ENCODE peak calls at places on chromosomes 16 and 17, in six cellular contexts. T, U, Z, S, Y and V are unnamed samples.

GRCh38 chr16:2987854-2988253 is 7.6 kb upstream of the PKMYT1 start:
- DNase-seq in Y (no peak), T (no peak), Z (no peak), U (no peak), S (no peak), V (peak)

GRCh38 chr16:87762620-87763019 is 3.2 kb downstream of the KLHDC4 start:
- DNase-seq in U (no peak), T (no peak), Z (no peak), Y (no peak), S (no peak), V (no peak)

GRCh38 chr17:32102697-32103096 is 39.6 kb upstream of the RHOT1 start:
- DNase-seq in U (no peak), S (no peak), T (no peak), Z (no peak), Y (no peak), V (no peak)

GRCh38 chr17:43018008-43018853 is 4.0 kb downstream of the VAT1 start:
- DNase-seq in U (no peak), T (no peak), Z (no peak), S (no peak), Y (peak), V (peak)

GRCh38 chr16:66927918-66928649 is 2.7 kb upstream of the RRAD start:
- DNase-seq in U (no peak), T (no peak), Z (no peak), S (no peak), Y (no peak), V (no peak)

GRCh38 chr16:23324727-23325126 is 22.6 kb downstream of the SCNN1B start:
- DNase-seq in U (peak), S (no peak), Z (no peak), T (no peak), Y (no peak), V (no peak)

GRCh38 chr17:68613739-68614298 is 12.7 kb upstream of the FAM20A start:
- DNase-seq in Y (peak), Z (peak), U (peak), S (peak), T (no peak), V (peak)

GRCh38 chr17:81238815-81239713 is at the start of the genes NDUFAF8 and TEPSIN:
- DNase-seq in Z (peak), T (peak), S (peak), U (peak), Y (peak), V (peak)

GRCh38 chr17:57400648-57401047 is 144.3 kb downstream of the MSI2 start:
- DNase-seq in Z (no peak), U (no peak), S (no peak), T (no peak), Y (no peak), V (no peak)

GRCh38 chr16:83675136-83675535 is 132.6 kb upstream of the HSBP1 start:
- DNase-seq in S (no peak), Y (no peak), Z (no peak), U (no peak), T (no peak), V (no peak)

GRCh38 chr16:31090540-31090939 is 1.8 kb upstream of the PRSS53 start:
- DNase-seq in S (no peak), T (no peak), U (no peak), Y (no peak), Z (no peak), V (no peak)

GRCh38 chr16:15765880-15766279 is 90.9 kb downstream of the MYH11 start:
- DNase-seq in S (no peak), U (peak), T (peak), Y (peak), Z (peak), V (peak)

GRCh38 chr17:78736526-78737079 is 45.5 kb downstream of the CYTH1 start:
- DNase-seq in T (no peak), U (no peak), Y (peak), S (no peak), Z (peak), V (no peak)

GRCh38 chr17:32927201-32927723 is 691 bp upstream of the TMEM98 start:
- DNase-seq in S (no peak), T (no peak), Y (no peak), U (peak), Z (no peak), V (no peak)

GRCh38 chr16:10584956-10585561 is 4.7 kb upstream of the EMP2 start:
- DNase-seq in T (no peak), U (no peak), S (no peak), Z (no peak), Y (no peak), V (no peak)

GRCh38 chr17:43966276-43966675 is 12.5 kb upstream of the PYY start:
- DNase-seq in Z (no peak), S (no peak), U (no peak), T (no peak), Y (no peak), V (no peak)

GRCh38 chr17:7651097-7651958 is 602 bp downstream of the ATP1B2 start:
- DNase-seq in U (no peak), T (no peak), Z (peak), S (no peak), Y (no peak), V (peak)

GRCh38 chr17:1736348-1737281 is 6.1 kb upstream of the SERPINF2 start:
- DNase-seq in U (peak), T (no peak), Z (peak), S (no peak), Y (peak), V (peak)

GRCh38 chr17:33494156-33494555 is 201.1 kb upstream of the ASIC2 start:
- DNase-seq in U (no peak), Y (no peak), S (no peak), T (no peak), Z (no peak), V (no peak)

GRCh38 chr16:22771551-22771950 is 42.4 kb upstream of the HS3ST2 start:
- DNase-seq in Y (no peak), S (no peak), T (no peak), Z (no peak), U (no peak), V (no peak)

GRCh38 chr17:42783062-42783777 is 2.8 kb downstream of the WNK4 start:
- DNase-seq in Z (no peak), T (no peak), S (no peak), U (no peak), Y (no peak), V (no peak)

GRCh38 chr17:19713901-19714361 is 2.5 kb downstream of the SLC47A2 start:
- DNase-seq in U (no peak), S (no peak), T (no peak), Z (no peak), Y (no peak), V (no peak)

GRCh38 chr16:20920799-20921198 is 20.2 kb downstream of the LYRM1 start:
- DNase-seq in Y (no peak), Z (no peak), S (no peak), T (no peak), U (no peak), V (no peak)

GRCh38 chr17:7835818-7836595 is 2.0 kb downstream of the KDM6B start:
- DNase-seq in U (peak), T (no peak), Y (peak), Z (peak), S (no peak), V (peak)

GRCh38 chr16:35753559-35754390 is 2294.4 kb downstream of the TP53TG3F start:
- DNase-seq in S (no peak), U (no peak), T (no peak), Z (no peak), Y (no peak), V (no peak)

GRCh38 chr17:57521606-57522435 is 223.3 kb downstream of the CCDC182 start:
- DNase-seq in U (no peak), T (no peak), Z (no peak), Y (no peak), S (no peak), V (no peak)

GRCh38 chr16:11315499-11315898 is 29.8 kb upstream of the RMI2 start:
- DNase-seq in U (no peak), T (no peak), S (peak), Z (no peak), Y (no peak), V (no peak)

GRCh38 chr16:22356930-22357634 is 17.3 kb downstream of the CDR2 start:
- DNase-seq in T (peak), S (no peak), Y (no peak), U (no peak), Z (no peak), V (no peak)

GRCh38 chr16:22262460-22262859 is 34.7 kb upstream of the POLR3E start:
- DNase-seq in Z (no peak), S (no peak), T (no peak), Y (no peak), U (no peak), V (no peak)

GRCh38 chr17:47957591-47958490 is at the start of gene PRR15L:
- DNase-seq in S (no peak), Z (no peak), Y (no peak), T (no peak), U (no peak), V (no peak)

GRCh38 chr16:79811541-79811940 is 211.0 kb upstream of the MAF start:
- DNase-seq in U (no peak), Z (no peak), T (no peak), Y (no peak), S (no peak), V (no peak)

GRCh38 chr17:43085489-43085888 is 39.7 kb downstream of the BRCA1 start:
- DNase-seq in U (peak), Y (no peak), Z (no peak), T (no peak), S (no peak), V (no peak)

GRCh38 chr17:21379080-21379711 is 3.0 kb downstream of the KCNJ12 start:
- DNase-seq in U (no peak), T (no peak), Z (no peak), S (no peak), Y (no peak), V (no peak)

GRCh38 chr16:86515780-86516617 is 5.7 kb downstream of the FOXF1 start:
- DNase-seq in S (no peak), Y (no peak), T (no peak), Z (no peak), U (no peak), V (no peak)

GRCh38 chr16:85649411-85649977 is 36.4 kb downstream of the GSE1 start:
- DNase-seq in T (no peak), S (no peak), U (no peak), Y (no peak), Z (no peak), V (no peak)

GRCh38 chr17:83076930-83077329 is 2.5 kb upstream of the METRNL start:
- DNase-seq in Y (peak), U (no peak), Z (no peak), S (no peak), T (no peak), V (peak)
- TF ChIP-seq GABPA in Y (no peak), U (no peak), Z (no peak), S (no peak), T (no peak), V (no peak)

DNA sequence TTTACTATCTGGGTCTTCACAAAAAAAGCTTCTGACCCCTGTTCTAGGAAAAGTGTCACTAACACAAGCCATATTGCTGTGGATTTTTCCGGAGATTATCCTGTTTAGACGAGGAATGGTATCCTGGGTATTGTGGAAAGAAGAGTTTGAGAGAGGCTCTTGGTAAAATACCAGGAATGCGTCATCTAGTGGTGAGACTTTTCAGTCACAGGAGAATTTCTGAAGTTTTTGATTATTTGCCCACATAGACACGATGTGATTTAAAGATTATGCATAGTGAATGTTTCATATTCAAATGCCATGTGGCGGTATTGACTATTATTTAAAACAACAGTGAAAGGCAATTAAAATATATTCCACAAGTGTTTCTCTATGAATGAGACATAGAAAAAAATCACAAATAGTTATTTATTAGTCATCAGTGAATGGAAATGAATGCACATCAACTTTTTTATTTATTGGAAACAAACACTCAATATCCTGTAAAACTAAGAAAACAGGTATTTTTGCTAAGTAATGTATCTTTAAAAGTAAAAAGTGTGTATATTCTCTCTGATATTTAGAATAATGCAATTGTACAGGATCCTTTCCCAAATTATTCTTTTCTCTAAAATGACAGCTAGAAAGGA is 7.8 kb downstream of the KRT28 start:
- DNase-seq in T (no peak), Z (no peak), S (no peak), Y (no peak), U (peak), V (peak)
- TF ChIP-seq GABPA in T (no peak), Z (no peak), S (no peak), Y (no peak), U (no peak), V (no peak)

DNA sequence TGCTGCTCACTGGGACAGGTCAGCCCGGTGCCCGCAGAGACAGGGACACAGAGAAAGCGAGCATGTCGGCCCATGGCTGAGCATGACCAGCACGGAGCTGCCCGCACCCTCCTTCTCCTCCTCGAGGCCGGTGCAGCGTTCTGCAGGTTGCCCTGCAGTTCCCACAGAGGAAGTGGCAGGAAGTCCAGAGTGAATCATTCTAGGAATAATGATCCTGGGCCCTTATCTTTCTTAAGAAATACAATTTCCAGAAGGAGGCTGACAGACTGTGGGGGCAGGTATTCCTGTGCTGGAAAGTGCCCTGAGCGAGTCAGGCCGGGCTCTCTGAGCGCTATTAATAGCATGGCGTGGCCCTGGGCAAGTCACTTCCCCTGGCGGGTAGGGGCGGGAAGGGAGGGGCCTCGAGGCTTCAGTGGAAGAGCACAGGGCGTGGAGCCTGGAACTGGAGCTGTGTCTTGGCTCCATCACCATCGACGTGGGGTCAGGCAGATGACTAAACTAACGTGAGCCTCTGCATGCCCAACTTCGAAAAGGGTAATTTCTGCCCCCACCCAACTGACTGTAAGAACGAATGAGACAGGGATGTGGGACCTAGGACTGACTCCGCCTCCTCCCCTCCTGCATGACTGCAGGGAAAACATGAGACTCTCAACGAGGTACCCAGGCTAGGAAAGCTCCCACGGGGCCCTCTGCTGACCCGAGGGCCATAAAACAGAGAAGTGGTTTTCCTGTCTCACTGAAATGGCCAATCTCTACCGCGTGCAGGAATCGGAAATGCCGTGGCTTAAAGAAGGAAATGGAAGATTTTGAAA is 9.8 kb downstream of the TMEM204 start:
- DNase-seq in T (peak), U (peak), Z (peak), Y (peak), S (no peak), V (peak)
- TF ChIP-seq GABPA in T (no peak), U (no peak), Z (peak), Y (no peak), S (no peak), V (no peak)

GRCh38 chr17:50330151-50330753 is 15.7 kb upstream of the XYLT2 start:
- DNase-seq in Y (no peak), U (no peak), T (no peak), Z (no peak), S (no peak), V (no peak)
- TF ChIP-seq GABPA in Y (no peak), U (no peak), T (no peak), Z (no peak), S (no peak), V (no peak)

GRCh38 chr17:76395980-76396379 is 11.6 kb downstream of the SPHK1 start:
- DNase-seq in S (no peak), T (no peak), U (no peak), Z (no peak), Y (no peak), V (no peak)

GRCh38 chr17:76397184-76397583 is 12.8 kb downstream of the SPHK1 start:
- DNase-seq in U (no peak), S (no peak), Z (no peak), Y (no peak), T (no peak), V (no peak)

GRCh38 chr17:76397687-76398522 is 13.5 kb downstream of the SPHK1 start:
- DNase-seq in Z (peak), U (peak), T (peak), Y (peak), S (peak), V (peak)

GRCh38 chr17:76399175-76400172 is 15.1 kb downstream of the SPHK1 start:
- DNase-seq in Y (no peak), U (no peak), S (no peak), T (no peak), Z (no peak), V (no peak)

DNA sequence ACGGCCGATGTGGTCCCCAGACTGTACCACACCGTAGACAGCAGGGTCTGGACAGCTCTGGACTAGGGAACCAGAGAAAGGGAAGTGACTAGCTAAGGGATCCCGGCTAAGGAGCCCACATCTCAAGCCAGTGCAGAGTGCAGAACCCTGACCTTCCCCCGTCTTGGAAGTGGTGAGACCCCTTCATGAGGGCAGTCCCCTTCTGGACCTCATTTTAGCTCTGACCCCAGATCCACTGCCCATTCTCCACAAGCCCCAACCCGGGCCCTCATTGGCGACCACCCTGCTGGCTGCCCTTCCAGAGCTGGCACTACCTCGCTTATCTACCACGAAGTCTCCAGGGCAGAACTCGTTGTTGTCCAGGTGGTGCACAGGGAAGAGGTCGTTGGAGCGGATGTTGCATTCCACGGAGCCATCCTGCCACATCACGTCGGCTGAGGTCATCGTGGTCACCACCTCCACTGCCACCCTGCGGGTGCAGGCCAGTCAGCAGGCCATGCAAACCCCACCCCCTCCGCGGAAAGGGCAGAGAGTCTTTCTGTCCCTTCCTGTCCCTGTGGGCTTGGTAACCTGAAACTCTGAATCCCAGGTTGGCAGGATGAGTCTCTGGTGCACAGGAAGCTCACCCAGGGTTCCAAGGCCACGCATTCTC is 14.2 kb downstream of the SPHK1 start:
- DNase-seq in Y (no peak), S (no peak), T (no peak), Z (no peak), U (no peak), V (no peak)
- TF ChIP-seq GABPA in Y (no peak), S (no peak), T (no peak), Z (no peak), U (no peak), V (no peak)